ENCODE peak calls at places on chromosome 1, in four cellular contexts. Q is WTC11, J is Peyer's patch, K is IMR-90. T is an unnamed sample.

GRCh38 chr1:228975238-228975929 is 240.1 kb downstream of the RHOU start:
- DNase-seq in Q (no peak), J (no peak), K (no peak), T (no peak)

GRCh38 chr1:25905680-25906643 is at the start of gene STMN1:
- DNase-seq in Q (peak; percentile 97), J (peak; percentile 91), K (peak; percentile 89), T (peak; percentile 76)

GRCh38 chr1:214123061-214123784 is 135.4 kb downstream of the PROX1 start:
- DNase-seq in Q (peak; percentile 71), J (no peak), K (peak; percentile 57), T (no peak)

GRCh38 chr1:207606362-207606755 is 38.6 kb upstream of the CR1L start:
- DNase-seq in Q (no peak), J (no peak), K (no peak), T (no peak)

GRCh38 chr1:98035587-98035986 is 114.8 kb upstream of the DPYD start:
- DNase-seq in Q (no peak), J (no peak), K (no peak), T (no peak)

GRCh38 chr1:181660621-181661020 is 177.3 kb downstream of the CACNA1E start:
- DNase-seq in Q (no peak), J (no peak), K (no peak), T (no peak)

GRCh38 chr1:10082785-10083479 is 50.2 kb downstream of the UBE4B start:
- DNase-seq in Q (no peak), J (no peak), K (peak; percentile 15), T (no peak)

GRCh38 chr1:233281711-233282581 is 13.6 kb downstream of the PCNX2 start:
- DNase-seq in Q (no peak), J (no peak), K (peak; percentile 55), T (no peak)

GRCh38 chr1:162023547-162024501 is at the start of gene OLFML2B:
- DNase-seq in Q (peak; percentile 80), J (peak; percentile 77), K (peak; percentile 76), T (no peak)

GRCh38 chr1:95614197-95614596 is 380.2 kb downstream of the RWDD3 start:
- DNase-seq in Q (no peak), J (no peak), K (no peak), T (no peak)

GRCh38 chr1:45243476-45244343 is 37.3 kb upstream of the ZSWIM5 start:
- DNase-seq in Q (no peak), J (no peak), K (no peak), T (no peak)

GRCh38 chr1:116820362-116820761 is 66.1 kb downstream of the CD2 start:
- DNase-seq in Q (no peak), J (no peak), K (peak; percentile 80), T (no peak)

GRCh38 chr1:233868461-233868860 is 36.0 kb upstream of the SLC35F3 start:
- DNase-seq in Q (no peak), J (no peak), K (no peak), T (no peak)

GRCh38 chr1:163069655-163070277 is 605 bp downstream of the RGS4 start:
- DNase-seq in Q (no peak), J (no peak), K (no peak), T (no peak)

GRCh38 chr1:185650602-185651230 is 83.5 kb upstream of the HMCN1 start:
- DNase-seq in Q (no peak), J (no peak), K (no peak), T (no peak)

GRCh38 chr1:25770541-25771245 is 29.3 kb upstream of the SELENON start:
- DNase-seq in Q (no peak), J (no peak), K (no peak), T (no peak)

GRCh38 chr1:189021577-189021976 is 1456.1 kb downstream of the BRINP3 start:
- DNase-seq in Q (no peak), J (no peak), K (no peak), T (no peak)

GRCh38 chr1:13820456-13820855 is 120.5 kb downstream of the PRDM2 start:
- DNase-seq in Q (no peak), J (no peak), K (no peak), T (no peak)

GRCh38 chr1:14181191-14181793 is 417.2 kb upstream of the KAZN start:
- DNase-seq in Q (no peak), J (no peak), K (no peak), T (no peak)

GRCh38 chr1:231781887-231782286 is 155.3 kb downstream of the DISC1 start:
- DNase-seq in Q (no peak), J (no peak), K (no peak), T (no peak)

GRCh38 chr1:245770191-245770590 is 615.4 kb downstream of the KIF26B start:
- DNase-seq in Q (no peak), J (no peak), K (peak; percentile 30), T (no peak)

GRCh38 chr1:151829352-151830046 is 2.1 kb downstream of the RORC start:
- DNase-seq in Q (no peak), J (no peak), K (no peak), T (no peak)

GRCh38 chr1:167720965-167721616 is 691 bp upstream of the MPZL1 start:
- DNase-seq in Q (no peak), J (no peak), K (peak; percentile 68), T (no peak)

DNA sequence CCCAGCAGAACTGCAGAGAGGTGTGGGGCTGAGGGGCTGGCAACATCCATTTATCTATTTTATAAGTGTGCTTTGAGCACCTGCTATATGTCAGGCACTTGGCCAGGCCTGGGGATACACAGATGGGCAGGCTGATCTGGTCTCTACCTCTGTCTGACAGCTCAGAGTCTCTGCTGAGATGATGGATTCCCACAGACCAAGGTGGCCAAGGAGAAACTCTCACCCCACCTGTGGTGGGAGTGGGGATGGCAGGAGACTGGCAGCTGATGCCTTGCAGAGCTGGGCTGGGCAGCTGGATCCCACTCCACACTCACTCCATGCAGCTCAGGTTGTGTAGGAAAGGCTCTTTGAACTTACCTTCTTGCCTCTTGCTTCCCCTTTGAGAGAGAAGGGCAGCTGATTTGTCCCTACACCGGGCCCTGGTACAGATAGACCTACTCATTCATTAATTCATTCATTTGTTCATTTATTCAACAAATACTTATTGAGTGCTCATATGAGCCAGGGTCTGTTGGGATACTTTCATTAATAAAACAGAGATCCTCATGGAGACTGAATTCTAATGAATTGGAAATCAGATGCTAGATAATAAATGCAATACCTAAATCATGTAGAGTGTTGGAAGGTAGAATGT is 9.0 kb downstream of the ADORA1 start:
- DNase-seq in Q (no peak), J (no peak), K (no peak), T (no peak)
- TF ChIP-seq CTCF in Q (no peak), J (no peak), K (no peak), T (no peak)

GRCh38 chr1:190436615-190437014 is 41.0 kb downstream of the BRINP3 start:
- DNase-seq in Q (no peak), J (no peak), K (peak; percentile 63), T (no peak)
- TF ChIP-seq CTCF in Q (no peak), J (peak; percentile 44), K (peak; percentile 60), T (no peak)

GRCh38 chr1:178093958-178094751 is at the start of gene RASAL2:
- DNase-seq in Q (peak; percentile 82), J (peak; percentile 82), K (peak; percentile 46), T (peak; percentile 24)
- TF ChIP-seq CTCF in Q (no peak), J (peak; percentile 20), K (peak; percentile 34), T (no peak)

DNA sequence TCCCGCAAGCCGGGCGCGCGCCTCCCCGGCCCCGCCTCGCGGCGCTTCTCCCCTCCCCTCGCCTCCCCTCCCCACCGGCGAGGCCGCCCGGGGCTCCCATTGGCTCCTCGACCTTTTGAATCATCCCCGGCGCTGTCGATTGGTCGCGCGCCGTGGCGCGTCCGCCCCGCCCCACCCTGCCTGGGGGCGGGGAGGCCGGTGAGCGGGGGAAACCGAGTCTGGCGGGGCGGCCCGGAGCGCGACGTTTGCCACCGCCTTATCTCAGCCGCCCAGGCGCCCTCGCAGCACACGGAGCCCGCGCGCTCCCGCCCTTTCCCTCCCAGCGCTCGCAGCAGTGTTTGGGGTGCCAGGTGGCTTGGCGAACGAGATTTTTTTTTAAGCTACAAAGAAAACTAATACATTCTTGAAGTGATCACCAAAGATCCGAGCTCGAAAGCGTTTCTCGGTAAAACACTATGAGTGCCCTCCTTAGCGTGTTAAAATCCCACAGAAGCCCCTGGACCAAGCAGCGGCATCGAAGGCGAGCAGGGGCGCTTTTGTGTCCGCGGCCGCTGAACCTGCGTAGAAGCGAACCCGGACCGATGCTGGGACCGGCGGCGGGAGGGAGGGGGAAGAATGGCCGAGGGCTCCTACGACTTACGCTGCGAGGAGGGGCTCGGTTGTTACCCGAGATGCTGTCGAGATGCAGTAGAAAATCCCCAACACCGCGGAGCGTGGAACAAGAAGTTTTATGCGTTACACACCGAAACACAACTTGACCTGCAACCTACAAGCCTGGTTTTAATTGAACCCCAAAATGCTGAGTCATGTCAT is 434 bp upstream of the LBR start:
- DNase-seq in Q (peak; percentile 88), J (peak; percentile 96), K (peak; percentile 85), T (peak; percentile 88)
- TF ChIP-seq CTCF in Q (no peak), J (no peak), K (no peak), T (no peak)

DNA sequence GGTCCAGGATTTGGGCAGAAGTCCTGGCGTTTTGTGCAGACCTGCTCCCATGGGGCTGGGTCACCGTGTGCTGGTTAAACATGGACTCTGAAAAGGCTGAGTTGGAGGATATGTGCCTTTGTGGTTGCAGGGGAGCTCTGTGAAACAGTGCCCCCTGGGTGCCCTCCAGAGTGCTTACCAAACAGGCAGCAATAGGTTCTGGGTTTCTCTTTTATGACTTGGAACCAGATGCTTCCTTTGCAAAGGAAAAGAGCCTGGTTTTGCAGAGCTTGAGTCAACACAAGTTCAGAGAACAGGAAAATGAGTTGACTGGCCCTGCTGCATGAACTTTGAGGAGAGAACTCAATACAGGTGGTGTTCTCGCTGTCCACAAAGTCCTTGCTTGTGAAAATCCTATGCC is 288.9 kb downstream of the TM2D1 start:
- DNase-seq in Q (no peak), J (no peak), K (no peak), T (no peak)
- TF ChIP-seq CTCF in Q (no peak), J (no peak), K (no peak), T (no peak)

GRCh38 chr1:206469933-206470691 is at the start of gene IKBKE:
- DNase-seq in Q (peak; percentile 41), J (peak; percentile 64), K (peak; percentile 73), T (peak; percentile 45)
- TF ChIP-seq CTCF in Q (no peak), J (peak; percentile 50), K (peak; percentile 33), T (no peak)

DNA sequence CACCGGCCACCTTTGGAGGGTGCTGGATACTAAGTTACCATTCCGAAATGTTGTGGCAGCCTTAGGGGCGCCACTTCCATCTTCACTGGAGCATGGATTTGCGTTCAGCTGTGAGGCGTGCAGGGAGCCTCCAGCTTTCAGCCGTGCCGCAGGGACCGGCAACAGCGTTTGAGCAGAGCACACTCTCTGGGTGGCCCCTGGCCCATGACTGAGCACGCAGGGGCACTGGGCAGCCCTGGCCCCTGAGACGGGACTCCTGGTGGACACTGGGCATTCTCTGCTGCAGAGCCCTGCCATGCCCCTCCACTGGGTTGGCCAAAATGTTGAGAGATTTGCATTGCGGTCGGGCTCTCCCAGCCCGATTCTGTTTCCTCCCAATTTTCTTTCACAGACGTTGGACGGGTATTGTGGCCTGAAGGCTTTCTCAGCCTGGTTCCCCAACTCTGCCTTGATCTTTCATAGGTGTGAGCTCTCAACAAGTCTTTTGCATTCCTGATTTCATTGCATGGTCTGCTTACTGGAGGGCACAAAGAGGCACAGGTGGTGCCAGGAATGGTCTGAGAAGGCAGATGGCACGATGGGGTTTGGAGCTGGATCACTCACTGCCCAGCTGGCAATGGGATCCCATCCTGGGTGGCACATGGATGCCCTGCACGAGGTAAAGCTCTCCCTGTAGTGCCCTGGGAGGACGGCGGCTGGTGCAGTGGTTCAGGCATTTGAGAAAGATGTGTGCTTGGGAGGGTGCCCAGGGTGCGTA is 5.9 kb upstream of the CFAP74 start:
- DNase-seq in Q (no peak), J (no peak), K (no peak), T (no peak)
- TF ChIP-seq CTCF in Q (no peak), J (no peak), K (no peak), T (no peak)

GRCh38 chr1:73839922-73840321 is 358.1 kb downstream of the LRRIQ3 start:
- DNase-seq in Q (peak; percentile 42), J (no peak), K (no peak), T (no peak)
- TF ChIP-seq CTCF in Q (peak; percentile 43), J (peak; percentile 31), K (peak; percentile 39), T (no peak)